ENCODE peak calls at places on chromosome 6, in five cellular contexts. U is testis, K is BE2C, F is AG09319, X is cardiac fibroblast. T is an unnamed sample.

GRCh38 chr6:88045521-88046136 is 2.0 kb upstream of the SPACA1 start:
- DNase-seq in K (no peak), F (no peak), X (no peak), U (no peak), T (no peak)

GRCh38 chr6:45801471-45802289 is 214.0 kb downstream of the CLIC5 start:
- DNase-seq in F (no peak), K (no peak), U (no peak), X (no peak), T (no peak)

GRCh38 chr6:39407446-39407993 is 85.0 kb upstream of the KCNK16 start:
- DNase-seq in U (no peak), F (no peak), K (no peak), X (no peak), T (no peak)

GRCh38 chr6:137665342-137665741 is 171.1 kb upstream of the OLIG3 start:
- DNase-seq in K (no peak), F (no peak), U (no peak), X (no peak), T (no peak)

GRCh38 chr6:71478834-71479541 is 190.4 kb downstream of the OGFRL1 start:
- DNase-seq in K (no peak), F (peak), X (peak), U (no peak), T (no peak)

GRCh38 chr6:168231393-168231957 is 88.1 kb downstream of the DACT2 start:
- DNase-seq in F (no peak), U (no peak), K (no peak), X (no peak), T (no peak)

GRCh38 chr6:143449731-143450452 is 603 bp downstream of the ADAT2 start:
- DNase-seq in X (peak), U (peak), F (no peak), K (no peak), T (peak)

GRCh38 chr6:68891419-68891818 is 256.3 kb downstream of the ADGRB3 start:
- DNase-seq in X (no peak), K (no peak), F (no peak), U (no peak), T (no peak)

GRCh38 chr6:42320762-42321161 is 103.1 kb upstream of the MRPS10 start:
- DNase-seq in X (peak), U (no peak), F (no peak), K (no peak), T (no peak)

DNA sequence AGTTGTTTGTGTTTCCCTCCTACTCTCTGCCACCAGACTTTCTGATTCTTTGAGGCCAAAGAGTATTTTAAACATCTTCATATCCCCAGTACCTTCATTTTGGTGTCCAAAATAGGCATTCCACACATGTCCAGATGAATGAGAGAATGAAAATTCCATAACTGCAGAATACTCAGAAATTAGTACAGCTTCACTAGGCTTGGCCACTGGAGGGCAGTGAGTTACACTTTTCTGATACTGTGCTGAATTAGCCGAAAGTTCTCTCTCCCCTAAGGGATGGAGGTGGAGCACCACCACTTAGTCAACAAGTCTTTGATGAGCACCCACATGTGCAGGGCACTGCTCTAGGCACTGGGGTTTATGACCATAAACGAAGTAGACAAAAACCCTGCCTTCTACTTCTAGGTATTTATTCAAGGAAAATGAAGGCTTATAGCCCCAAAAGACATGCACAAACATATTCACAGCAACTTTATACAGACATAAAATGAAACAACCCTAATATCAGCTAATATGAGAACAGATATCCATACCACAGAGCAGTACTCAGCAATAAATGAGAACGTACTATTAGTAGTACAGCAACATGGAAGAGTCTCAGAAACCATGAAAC is 46.1 kb upstream of the TMEM217 start:
- DNase-seq in K (peak), F (no peak), X (peak), U (peak), T (peak)
- TF ChIP-seq CTCF in K (peak), F (peak), X (peak), U (peak), T (peak)

DNA sequence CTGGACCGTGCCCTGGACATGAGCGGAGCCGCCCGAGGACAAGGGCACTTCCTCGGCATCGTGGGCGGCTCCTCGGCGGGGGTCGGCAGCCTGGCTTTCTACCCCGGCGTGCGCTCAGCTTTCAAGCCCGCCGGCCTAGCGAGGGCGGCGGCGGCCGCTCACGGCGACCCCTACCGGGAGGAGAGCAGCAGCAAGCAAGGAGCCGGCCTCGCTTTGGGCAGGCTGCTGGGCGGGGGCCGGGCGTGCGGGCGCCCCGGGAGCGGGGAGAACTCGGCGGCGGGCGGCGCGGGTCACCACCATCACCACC is 6.7 kb downstream of the PRDM13 start:
- DNase-seq in K (peak), X (peak), F (no peak), U (peak), T (peak)
- TF ChIP-seq CTCF in K (peak), X (peak), F (peak), U (peak), T (peak)

GRCh38 chr6:157227202-157228166 is 95.8 kb downstream of the TMEM242 start:
- DNase-seq in X (no peak), K (no peak), F (no peak), U (no peak), T (no peak)
- TF ChIP-seq CTCF in X (peak), K (peak), F (peak), U (peak), T (peak)

GRCh38 chr6:107611060-107611824 is 121.3 kb downstream of the SOBP start:
- DNase-seq in X (peak), K (no peak), F (no peak), U (no peak), T (no peak)

GRCh38 chr6:107613980-107614379 is 124.1 kb downstream of the SOBP start:
- DNase-seq in X (no peak), U (no peak), F (no peak), K (no peak), T (no peak)

GRCh38 chr6:107616776-107617175 is 126.9 kb downstream of the SOBP start:
- DNase-seq in X (no peak), F (no peak), U (no peak), K (peak), T (no peak)

GRCh38 chr6:107614828-107615227 is 124.9 kb downstream of the SOBP start:
- DNase-seq in U (no peak), K (no peak), F (no peak), X (no peak), T (no peak)

DNA sequence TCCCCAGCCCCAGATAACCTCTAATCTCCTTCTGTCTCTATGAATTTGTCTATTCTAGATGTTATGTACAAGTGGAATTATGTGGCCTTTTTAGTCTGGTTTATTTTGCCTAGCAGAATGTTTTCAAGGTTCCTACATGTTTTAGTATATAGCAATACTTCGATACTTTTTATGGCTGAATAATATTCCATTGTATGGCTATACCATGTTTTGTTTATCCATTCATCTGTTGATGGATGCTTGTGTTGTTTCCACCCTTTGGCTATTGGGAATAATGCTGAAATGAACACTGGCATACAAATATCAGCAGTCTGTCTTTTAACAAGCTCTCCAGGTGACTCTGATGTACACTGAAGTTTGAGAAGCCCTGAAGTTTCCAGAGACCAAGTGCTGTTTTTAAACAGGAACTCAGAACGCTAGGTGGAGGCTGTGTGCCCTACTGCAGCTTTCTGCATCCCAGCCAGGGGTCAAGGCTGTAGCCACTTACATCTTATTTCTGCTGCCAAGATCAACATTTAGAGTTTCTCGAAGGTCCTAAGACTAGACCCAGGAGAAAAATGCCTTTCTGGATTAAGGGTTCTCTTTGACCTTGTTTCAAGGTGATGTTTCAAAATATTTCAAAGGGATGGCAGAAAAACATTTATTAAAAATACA is 123.0 kb downstream of the SOBP start:
- DNase-seq in F (no peak), X (peak), U (peak), K (no peak), T (no peak)
- TF ChIP-seq CTCF in F (no peak), X (no peak), U (no peak), K (no peak), T (no peak)

DNA sequence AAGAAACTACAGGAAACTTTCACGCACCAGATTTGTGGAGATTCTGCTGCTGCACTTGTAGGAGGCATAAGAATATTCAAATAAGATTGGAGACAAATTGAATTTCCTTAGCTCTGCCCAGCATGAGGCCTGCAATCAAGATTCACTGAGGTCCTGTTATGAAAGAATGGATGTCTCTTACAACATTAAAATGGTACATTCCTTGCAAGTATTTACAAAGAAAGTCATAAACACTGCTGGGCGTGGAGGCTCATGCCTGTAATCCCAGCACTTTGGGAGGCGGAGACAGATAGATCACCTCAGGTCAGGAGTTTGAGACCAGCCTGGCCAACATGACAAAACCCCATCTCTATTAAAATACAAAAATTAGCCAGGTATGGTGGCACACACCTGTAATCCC is 74.0 kb upstream of the MAP3K4 start:
- DNase-seq in X (no peak), U (no peak), F (no peak), K (no peak), T (no peak)
- TF ChIP-seq CTCF in X (no peak), U (no peak), F (no peak), K (no peak), T (no peak)